ENCODE peak calls at places on chromosomes 2 and 18, in five cellular contexts. V is activated naive CD8-positive, alpha-beta T cell treated with anti-CD3 and anti-CD28 coated beads, Interleukin-2, amount 10 ng/mL, durations not matched to agents 7 days and 5 days; X is HT1080; S is NCI-H1092 treated with DMSO at 0.1 percent for 48 hours; A is kidney glomerular epithelial cell. W is an unnamed sample.

GRCh38 chr2:109690822-109691541 is 76.8 kb downstream of the SOWAHC start:
- DNase-seq in V (no peak), X (no peak), S (no peak), A (no peak), W (no peak)

GRCh38 chr2:154195644-154196221 is 324.0 kb downstream of the GALNT13 start:
- DNase-seq in V (no peak), X (peak), S (no peak), A (no peak), W (peak)

GRCh38 chr18:43129946-43130523 is 14.6 kb upstream of the RIT2 start:
- DNase-seq in V (no peak), X (peak), S (peak), A (no peak), W (no peak)

GRCh38 chr2:165794520-165794882 is 454 bp upstream of the GALNT3 start:
- DNase-seq in V (peak), X (no peak), S (peak), A (no peak), W (peak)

GRCh38 chr18:56314396-56314795 is 324.0 kb downstream of the TXNL1 start:
- DNase-seq in V (no peak), X (peak), S (no peak), A (no peak), W (peak)

GRCh38 chr18:71322201-71322600 is 1033.4 kb downstream of the SOCS6 start:
- DNase-seq in V (no peak), X (no peak), S (no peak), A (no peak), W (no peak)

GRCh38 chr18:63285332-63285731 is 34.2 kb downstream of the BCL2 start:
- DNase-seq in V (no peak), X (no peak), S (no peak), A (no peak), W (peak)

GRCh38 chr2:213306320-213306942 is 22.2 kb downstream of the SPAG16 start:
- DNase-seq in V (no peak), X (peak), S (no peak), A (no peak), W (peak)

GRCh38 chr18:13218376-13219011 is at the start of gene LDLRAD4:
- DNase-seq in V (peak), X (no peak), S (peak), A (no peak), W (peak)

GRCh38 chr2:177161741-177162440 is 50.7 kb upstream of the HNRNPA3 start:
- DNase-seq in V (no peak), X (peak), S (peak), A (peak), W (peak)

GRCh38 chr2:47226124-47227040 is 71.3 kb upstream of the STPG4 start:
- DNase-seq in V (no peak), X (no peak), S (peak), A (no peak), W (peak)

GRCh38 chr2:48829569-48829968 is 74.0 kb upstream of the LHCGR start:
- DNase-seq in V (no peak), X (no peak), S (no peak), A (no peak), W (no peak)

GRCh38 chr2:131104487-131105155 is 515 bp upstream of the PLEKHB2 start:
- DNase-seq in V (no peak), X (peak), S (peak), A (peak), W (peak)

GRCh38 chr18:64288446-64288845 is 139.6 kb upstream of the LINC00305 start:
- DNase-seq in V (no peak), X (no peak), S (no peak), A (no peak), W (no peak)

GRCh38 chr2:32862269-32863055 is 84.3 kb upstream of the LTBP1 start:
- DNase-seq in V (no peak), X (no peak), S (no peak), A (no peak), W (no peak)

GRCh38 chr2:55452879-55453278 is 33.2 kb upstream of the CCDC88A start:
- DNase-seq in V (no peak), X (no peak), S (no peak), A (no peak), W (no peak)

GRCh38 chr18:47930086-47930843 is at the start of gene SMAD2:
- DNase-seq in V (peak), X (peak), S (peak), A (peak), W (peak)